ENCODE peak calls at places on chromosomes 11 and 22, in seven cellular contexts. One of them, this sample, is unnamed.

GRCh38 chr11:72807789-72808188 is 6.4 kb upstream of the ATG16L2 start:
- DNase-seq in CD4-positive, alpha-beta T cell: no peak
- DNase-seq in HFFc6: no peak
- DNase-seq in cardiac fibroblast: no peak
- DNase-seq in AG09309: no peak
- DNase-seq in AML-193: peak
- DNase-seq in stimulated activated CD4-positive, alpha-beta T cell treated with anti-CD3 and anti-CD28 coated beads, Interleukin-15, amount 100 ng/mL, for 1 hour: no peak
- DNase-seq in this sample: no peak

GRCh38 chr11:70364745-70365535 is 33.4 kb upstream of the CTTN start:
- DNase-seq in AG09309: no peak
- DNase-seq in stimulated activated CD4-positive, alpha-beta T cell treated with anti-CD3 and anti-CD28 coated beads, Interleukin-15, amount 100 ng/mL, for 1 hour: peak
- DNase-seq in HFFc6: no peak
- DNase-seq in cardiac fibroblast: no peak
- DNase-seq in CD4-positive, alpha-beta T cell: peak
- DNase-seq in AML-193: no peak
- DNase-seq in this sample: no peak

GRCh38 chr11:66124564-66124963 is 54.5 kb downstream of the PACS1 start:
- DNase-seq in cardiac fibroblast: no peak
- DNase-seq in stimulated activated CD4-positive, alpha-beta T cell treated with anti-CD3 and anti-CD28 coated beads, Interleukin-15, amount 100 ng/mL, for 1 hour: no peak
- DNase-seq in HFFc6: peak
- DNase-seq in AML-193: no peak
- DNase-seq in CD4-positive, alpha-beta T cell: no peak
- DNase-seq in AG09309: no peak
- DNase-seq in this sample: no peak

GRCh38 chr11:16999116-16999515 is 15.1 kb downstream of the PLEKHA7 start:
- DNase-seq in HFFc6: no peak
- DNase-seq in AML-193: no peak
- DNase-seq in stimulated activated CD4-positive, alpha-beta T cell treated with anti-CD3 and anti-CD28 coated beads, Interleukin-15, amount 100 ng/mL, for 1 hour: no peak
- DNase-seq in AG09309: no peak
- DNase-seq in CD4-positive, alpha-beta T cell: no peak
- DNase-seq in cardiac fibroblast: no peak
- DNase-seq in this sample: no peak

GRCh38 chr11:110797453-110797852 is 85.2 kb upstream of the ARHGAP20 start:
- DNase-seq in AML-193: peak
- DNase-seq in HFFc6: no peak
- DNase-seq in cardiac fibroblast: no peak
- DNase-seq in AG09309: no peak
- DNase-seq in CD4-positive, alpha-beta T cell: no peak
- DNase-seq in stimulated activated CD4-positive, alpha-beta T cell treated with anti-CD3 and anti-CD28 coated beads, Interleukin-15, amount 100 ng/mL, for 1 hour: no peak
- DNase-seq in this sample: no peak

GRCh38 chr22:22076937-22077703 is 94.5 kb upstream of the TOP3B start:
- DNase-seq in HFFc6: no peak
- DNase-seq in AG09309: no peak
- DNase-seq in cardiac fibroblast: peak
- DNase-seq in stimulated activated CD4-positive, alpha-beta T cell treated with anti-CD3 and anti-CD28 coated beads, Interleukin-15, amount 100 ng/mL, for 1 hour: no peak
- DNase-seq in CD4-positive, alpha-beta T cell: no peak
- DNase-seq in AML-193: no peak
- DNase-seq in this sample: no peak

GRCh38 chr11:61480936-61481335 is 27.6 kb upstream of the LRRC10B start:
- DNase-seq in CD4-positive, alpha-beta T cell: no peak
- DNase-seq in cardiac fibroblast: peak
- DNase-seq in HFFc6: no peak
- DNase-seq in AG09309: no peak
- DNase-seq in stimulated activated CD4-positive, alpha-beta T cell treated with anti-CD3 and anti-CD28 coated beads, Interleukin-15, amount 100 ng/mL, for 1 hour: no peak
- DNase-seq in AML-193: no peak
- DNase-seq in this sample: no peak

GRCh38 chr11:107140988-107141387 is 122.7 kb upstream of the GUCY1A2 start:
- DNase-seq in cardiac fibroblast: no peak
- DNase-seq in CD4-positive, alpha-beta T cell: no peak
- DNase-seq in stimulated activated CD4-positive, alpha-beta T cell treated with anti-CD3 and anti-CD28 coated beads, Interleukin-15, amount 100 ng/mL, for 1 hour: no peak
- DNase-seq in AG09309: no peak
- DNase-seq in HFFc6: no peak
- DNase-seq in AML-193: no peak
- DNase-seq in this sample: no peak

GRCh38 chr11:67409781-67410368 is 5.6 kb upstream of the CARNS1 start:
- DNase-seq in stimulated activated CD4-positive, alpha-beta T cell treated with anti-CD3 and anti-CD28 coated beads, Interleukin-15, amount 100 ng/mL, for 1 hour: no peak
- DNase-seq in HFFc6: no peak
- DNase-seq in cardiac fibroblast: no peak
- DNase-seq in AG09309: no peak
- DNase-seq in CD4-positive, alpha-beta T cell: no peak
- DNase-seq in AML-193: no peak
- DNase-seq in this sample: peak

GRCh38 chr22:42808516-42808915 is 48.6 kb downstream of the ARFGAP3 start:
- DNase-seq in cardiac fibroblast: no peak
- DNase-seq in AML-193: no peak
- DNase-seq in stimulated activated CD4-positive, alpha-beta T cell treated with anti-CD3 and anti-CD28 coated beads, Interleukin-15, amount 100 ng/mL, for 1 hour: no peak
- DNase-seq in AG09309: no peak
- DNase-seq in CD4-positive, alpha-beta T cell: no peak
- DNase-seq in HFFc6: no peak
- DNase-seq in this sample: no peak

GRCh38 chr11:35811783-35812182 is 132.1 kb upstream of the LDLRAD3 start:
- DNase-seq in stimulated activated CD4-positive, alpha-beta T cell treated with anti-CD3 and anti-CD28 coated beads, Interleukin-15, amount 100 ng/mL, for 1 hour: no peak
- DNase-seq in cardiac fibroblast: no peak
- DNase-seq in CD4-positive, alpha-beta T cell: no peak
- DNase-seq in HFFc6: no peak
- DNase-seq in AG09309: no peak
- DNase-seq in AML-193: peak
- DNase-seq in this sample: no peak

GRCh38 chr11:134802116-134802515 is 390.1 kb upstream of the B3GAT1 start:
- DNase-seq in CD4-positive, alpha-beta T cell: no peak
- DNase-seq in cardiac fibroblast: no peak
- DNase-seq in HFFc6: no peak
- DNase-seq in stimulated activated CD4-positive, alpha-beta T cell treated with anti-CD3 and anti-CD28 coated beads, Interleukin-15, amount 100 ng/mL, for 1 hour: no peak
- DNase-seq in AML-193: no peak
- DNase-seq in AG09309: no peak
- DNase-seq in this sample: no peak

GRCh38 chr11:130522284-130522961 is 74.0 kb downstream of the ADAMTS15 start:
- DNase-seq in AML-193: no peak
- DNase-seq in HFFc6: peak
- DNase-seq in cardiac fibroblast: peak
- DNase-seq in CD4-positive, alpha-beta T cell: no peak
- DNase-seq in AG09309: peak
- DNase-seq in stimulated activated CD4-positive, alpha-beta T cell treated with anti-CD3 and anti-CD28 coated beads, Interleukin-15, amount 100 ng/mL, for 1 hour: no peak
- DNase-seq in this sample: no peak

GRCh38 chr22:41690476-41690875 is 1.8 kb upstream of the SNU13 start:
- DNase-seq in CD4-positive, alpha-beta T cell: no peak
- DNase-seq in AML-193: no peak
- DNase-seq in AG09309: no peak
- DNase-seq in stimulated activated CD4-positive, alpha-beta T cell treated with anti-CD3 and anti-CD28 coated beads, Interleukin-15, amount 100 ng/mL, for 1 hour: no peak
- DNase-seq in HFFc6: no peak
- DNase-seq in cardiac fibroblast: no peak
- DNase-seq in this sample: no peak

GRCh38 chr11:35714882-35715612 is 52.5 kb downstream of the TRIM44 start:
- DNase-seq in HFFc6: peak
- DNase-seq in AG09309: peak
- DNase-seq in CD4-positive, alpha-beta T cell: no peak
- DNase-seq in cardiac fibroblast: peak
- DNase-seq in AML-193: no peak
- DNase-seq in stimulated activated CD4-positive, alpha-beta T cell treated with anti-CD3 and anti-CD28 coated beads, Interleukin-15, amount 100 ng/mL, for 1 hour: no peak
- DNase-seq in this sample: no peak

GRCh38 chr11:109051200-109051599 is 370.8 kb upstream of the C11orf87 start:
- DNase-seq in AG09309: no peak
- DNase-seq in HFFc6: no peak
- DNase-seq in AML-193: no peak
- DNase-seq in stimulated activated CD4-positive, alpha-beta T cell treated with anti-CD3 and anti-CD28 coated beads, Interleukin-15, amount 100 ng/mL, for 1 hour: no peak
- DNase-seq in CD4-positive, alpha-beta T cell: no peak
- DNase-seq in cardiac fibroblast: no peak
- DNase-seq in this sample: no peak

GRCh38 chr11:31702966-31703365 is 108.2 kb downstream of the PAX6 start:
- DNase-seq in HFFc6: peak
- DNase-seq in AG09309: no peak
- DNase-seq in AML-193: no peak
- DNase-seq in CD4-positive, alpha-beta T cell: no peak
- DNase-seq in cardiac fibroblast: no peak
- DNase-seq in stimulated activated CD4-positive, alpha-beta T cell treated with anti-CD3 and anti-CD28 coated beads, Interleukin-15, amount 100 ng/mL, for 1 hour: no peak
- DNase-seq in this sample: no peak

GRCh38 chr11:99020324-99021225 is at the start of gene CNTN5:
- DNase-seq in HFFc6: peak
- DNase-seq in cardiac fibroblast: peak
- DNase-seq in AML-193: no peak
- DNase-seq in AG09309: no peak
- DNase-seq in CD4-positive, alpha-beta T cell: no peak
- DNase-seq in stimulated activated CD4-positive, alpha-beta T cell treated with anti-CD3 and anti-CD28 coated beads, Interleukin-15, amount 100 ng/mL, for 1 hour: no peak
- DNase-seq in this sample: no peak